ENCODE peak calls at places on chromosomes 4 and X, in six cellular contexts. P is uterus, N is fibroblast of the aortic adventitia, I is cardiac fibroblast, D is astrocyte of the spinal cord, S is lower lobe of right lung. L is an unnamed sample.

GRCh38 chr4:6250235-6250983 is 19.2 kb upstream of the WFS1 start:
- DNase-seq in P (no peak), N (peak), I (peak), D (peak), S (no peak), L (peak)

GRCh38 chrX:131747173-131747572 is 203.3 kb downstream of the OR13H1 start:
- DNase-seq in P (peak), N (peak), I (no peak), D (peak), S (no peak), L (no peak)

GRCh38 chr4:106587558-106587957 is 219.0 kb upstream of the GIMD1 start:
- DNase-seq in P (no peak), N (peak), I (peak), D (peak), S (no peak), L (no peak)

GRCh38 chrX:8044861-8045434 is 117.7 kb upstream of the PNPLA4 start:
- DNase-seq in P (no peak), N (no peak), I (no peak), D (peak), S (no peak), L (no peak)

GRCh38 chrX:11886745-11887144 is 128.7 kb downstream of the MSL3 start:
- DNase-seq in P (no peak), N (peak), I (peak), D (peak), S (no peak), L (no peak)

GRCh38 chr4:77917601-77918000 is 55.0 kb downstream of the MRPL1 start:
- DNase-seq in P (no peak), N (no peak), I (no peak), D (no peak), S (no peak), L (no peak)

GRCh38 chr4:72997409-72997808 is 72.1 kb downstream of the COX18 start:
- DNase-seq in P (no peak), N (peak), I (peak), D (peak), S (peak), L (no peak)

GRCh38 chr4:156173481-156173880 is 219.8 kb upstream of the CTSO start:
- DNase-seq in P (no peak), N (no peak), I (no peak), D (no peak), S (no peak), L (no peak)

GRCh38 chr4:88457307-88458090 is 580 bp downstream of the HERC5 start:
- DNase-seq in P (peak), N (no peak), I (peak), D (peak), S (peak), L (no peak)

GRCh38 chrX:78710146-78710545 is 37.4 kb upstream of the LPAR4 start:
- DNase-seq in P (no peak), N (peak), I (no peak), D (peak), S (no peak), L (no peak)

GRCh38 chr4:55887594-55887993 is 34.1 kb downstream of the EXOC1 start:
- DNase-seq in P (no peak), N (no peak), I (no peak), D (no peak), S (no peak), L (no peak)

GRCh38 chrX:71365356-71365875 is 741 bp upstream of the TAF1 start:
- DNase-seq in P (no peak), N (no peak), I (no peak), D (no peak), S (no peak), L (no peak)

GRCh38 chrX:68990948-68991347 is 162.1 kb downstream of the EFNB1 start:
- DNase-seq in P (no peak), N (no peak), I (no peak), D (no peak), S (no peak), L (no peak)

GRCh38 chr4:119110121-119110520 is 25.5 kb upstream of the MYOZ2 start:
- DNase-seq in P (no peak), N (no peak), I (no peak), D (no peak), S (no peak), L (no peak)

GRCh38 chrX:10828640-10829039 is 208.3 kb upstream of the MID1 start:
- DNase-seq in P (no peak), N (no peak), I (no peak), D (no peak), S (no peak), L (no peak)

GRCh38 chr4:189084671-189085070 is 856.0 kb upstream of the FRG1 start:
- DNase-seq in P (no peak), N (no peak), I (peak), D (no peak), S (no peak), L (no peak)

GRCh38 chr4:1232661-1233621 is 16.0 kb downstream of the CTBP1 start:
- DNase-seq in P (no peak), N (no peak), I (peak), D (peak), S (peak), L (no peak)

GRCh38 chr4:162011039-162011438 is 152.8 kb downstream of the FSTL5 start:
- DNase-seq in P (no peak), N (no peak), I (no peak), D (peak), S (no peak), L (no peak)

GRCh38 chrX:149630681-149631292 is 805 bp downstream of the TMEM185A start:
- DNase-seq in P (no peak), N (peak), I (peak), D (peak), S (no peak), L (no peak)

GRCh38 chrX:75181721-75182120 is 25.6 kb upstream of the ABCB7 start:
- DNase-seq in P (no peak), N (peak), I (peak), D (peak), S (no peak), L (no peak)

GRCh38 chrX:115490814-115491213 is 70.2 kb upstream of the PLS3 start:
- DNase-seq in P (no peak), N (no peak), I (no peak), D (no peak), S (no peak), L (no peak)

GRCh38 chr4:25161599-25161960 is 1.3 kb upstream of the SEPSECS start:
- DNase-seq in P (no peak), N (peak), I (peak), D (peak), S (no peak), L (no peak)

GRCh38 chr4:26931451-26931850 is 70.8 kb downstream of the STIM2 start:
- DNase-seq in P (no peak), N (no peak), I (no peak), D (no peak), S (no peak), L (no peak)

GRCh38 chr4:40484346-40484745 is 145.3 kb downstream of the RBM47 start:
- DNase-seq in P (no peak), N (no peak), I (peak), D (no peak), S (no peak), L (no peak)

GRCh38 chr4:913280-913618 is 18.9 kb downstream of the GAK start:
- DNase-seq in P (no peak), N (no peak), I (no peak), D (no peak), S (no peak), L (no peak)

GRCh38 chr4:91840359-91840758 is 463.4 kb upstream of the GRID2 start:
- DNase-seq in P (no peak), N (peak), I (no peak), D (no peak), S (no peak), L (no peak)

GRCh38 chrX:724256-724655 is 93.7 kb downstream of the SHOX start:
- DNase-seq in P (no peak), N (peak), I (no peak), D (no peak), S (no peak), L (no peak)

GRCh38 chr4:176790398-176790797 is 2.3 kb downstream of the VEGFC start:
- DNase-seq in P (no peak), N (peak), I (peak), D (peak), S (no peak), L (no peak)

GRCh38 chr4:154731756-154732155 is 12.0 kb upstream of the LRAT start:
- DNase-seq in P (no peak), N (no peak), I (no peak), D (no peak), S (no peak), L (no peak)

GRCh38 chr4:337932-338758 is 531 bp downstream of the ZNF141 start:
- DNase-seq in P (peak), N (peak), I (peak), D (peak), S (peak), L (no peak)

GRCh38 chr4:53592686-53593641 is 1.7 kb upstream of the LNX1 start:
- DNase-seq in P (peak), N (no peak), I (peak), D (peak), S (peak), L (no peak)

GRCh38 chrX:76555816-76556215 is 128.3 kb downstream of the MAGEE1 start:
- DNase-seq in P (no peak), N (peak), I (peak), D (peak), S (no peak), L (peak)
- TF ChIP-seq CTCF in P (no peak), N (peak), I (peak), D (peak), S (no peak), L (peak)

DNA sequence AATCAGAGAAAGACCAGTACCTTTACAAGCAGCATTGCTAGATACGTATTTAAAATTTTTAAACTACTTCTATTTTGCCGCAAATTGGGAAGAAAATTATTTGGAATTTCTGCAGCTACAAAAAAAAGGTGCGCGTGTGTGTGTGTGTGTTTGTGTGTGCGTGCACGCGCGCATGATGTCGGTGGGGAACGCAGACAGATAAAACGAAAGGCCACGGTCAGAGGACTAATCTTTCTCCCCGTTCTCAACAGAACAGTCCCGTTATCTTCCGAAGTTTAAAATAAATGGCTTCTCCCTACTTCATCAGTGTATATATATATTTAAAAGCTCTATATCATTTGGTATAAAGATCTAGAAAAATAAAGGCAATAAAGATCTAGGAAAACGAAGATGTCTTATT is 1.6 kb downstream of the MGARP start:
- DNase-seq in P (no peak), N (no peak), I (no peak), D (no peak), S (no peak), L (no peak)
- H3K4me3 ChIP-seq in P (no peak), N (no peak), I (no peak), D (peak), S (no peak), L (no peak)

GRCh38 chr4:23001478-23001877 is 308.7 kb downstream of the GBA3 start:
- DNase-seq in P (no peak), N (peak), I (no peak), D (no peak), S (no peak), L (no peak)

GRCh38 chr4:22997358-22998224 is 304.9 kb downstream of the GBA3 start:
- DNase-seq in P (no peak), N (no peak), I (no peak), D (no peak), S (no peak), L (no peak)

DNA sequence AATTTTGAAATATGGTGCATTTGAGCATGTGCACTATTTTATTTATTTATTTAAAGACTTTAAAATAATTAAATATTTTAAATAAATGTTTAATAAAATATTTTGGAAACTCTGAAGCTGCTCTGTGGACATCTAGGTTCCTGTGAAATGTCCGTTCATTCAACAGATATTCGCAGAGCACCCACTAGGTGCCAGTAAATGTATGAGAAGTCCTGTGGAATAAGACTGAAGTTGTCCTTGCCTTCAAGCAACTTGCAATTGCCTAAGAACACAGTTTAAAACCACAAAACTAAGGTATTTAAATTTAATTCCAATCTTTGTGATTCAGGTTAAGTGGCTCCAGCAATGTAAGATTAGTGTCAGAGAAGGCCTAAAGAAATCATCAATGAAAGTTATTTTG is 306.7 kb downstream of the GBA3 start:
- DNase-seq in P (no peak), N (no peak), I (no peak), D (peak), S (no peak), L (no peak)
- TF ChIP-seq CTCF in P (no peak), N (no peak), I (no peak), D (peak), S (no peak), L (no peak)

GRCh38 chr4:153222162-153222789 is 18.0 kb downstream of the TRIM2 start:
- DNase-seq in P (peak), N (peak), I (peak), D (peak), S (no peak), L (no peak)

GRCh38 chr4:153224474-153224873 is 20.2 kb downstream of the TRIM2 start:
- DNase-seq in P (no peak), N (peak), I (no peak), D (no peak), S (no peak), L (no peak)

GRCh38 chr4:153223418-153223792 is 19.2 kb downstream of the TRIM2 start:
- DNase-seq in P (no peak), N (peak), I (peak), D (no peak), S (no peak), L (no peak)

GRCh38 chr4:153222790-153223417 is 18.7 kb downstream of the TRIM2 start:
- DNase-seq in P (peak), N (peak), I (peak), D (peak), S (peak), L (no peak)

GRCh38 chr4:153223935-153224334 is 19.7 kb downstream of the TRIM2 start:
- DNase-seq in P (no peak), N (peak), I (no peak), D (peak), S (no peak), L (no peak)
- H3K4me3 ChIP-seq in P (peak), N (peak), I (peak), D (peak), S (peak), L (no peak)

L was measured in GM12864.